ENCODE peak calls at places on chromosome 11, in nine cellular contexts. H is right cardiac atrium; M is NCI-H1417; B is choroid plexus epithelial cell; T is naive thymus-derived CD8-positive, alpha-beta T cell; Q is uterus; P is endothelial cell; K is AG09309; X is stimulated activated CD4-positive, alpha-beta T cell treated with anti-CD3 and anti-CD28 coated beads, Interleukin-2, amount 100 ng/mL, for 48 hours. Y is an unnamed sample.
A peak's percentile ranks its signal among the peaks of the same experiment; 100 is the strongest.

GRCh38 chr11:45899448-45900174 is 7.5 kb downstream of the FREY1 start:
- DNase-seq in H (peak; percentile 94), M (peak; percentile 93), B (peak; percentile 88), T (peak; percentile 89), Q (peak; percentile 93), P (peak; percentile 75), K (peak; percentile 39), X (peak; percentile 49), Y (peak; percentile 44)

GRCh38 chr11:94521684-94522083 is 9.4 kb downstream of the C11orf97 start:
- DNase-seq in H (no peak), M (no peak), B (peak; percentile 62), T (no peak), Q (no peak), P (no peak), K (no peak), X (no peak), Y (peak; percentile 14)

GRCh38 chr11:587978-588380 is 11.7 kb downstream of the PHRF1 start:
- DNase-seq in H (no peak), M (no peak), B (peak; percentile 93), T (peak; percentile 88), Q (no peak), P (no peak), K (no peak), X (peak; percentile 52), Y (no peak)

GRCh38 chr11:35288817-35289541 is 130.4 kb downstream of the SLC1A2 start:
- DNase-seq in H (no peak), M (no peak), B (peak; percentile 80), T (no peak), Q (no peak), P (no peak), K (peak; percentile 40), X (no peak), Y (peak; percentile 61)

GRCh38 chr11:117919326-117920275 is 9.6 kb downstream of the TMPRSS13 start:
- DNase-seq in H (no peak), M (no peak), B (no peak), T (peak; percentile 21), Q (peak; percentile 16), P (no peak), K (no peak), X (peak; percentile 18), Y (no peak)

GRCh38 chr11:26974068-26974790 is 19.7 kb upstream of the FIBIN start:
- DNase-seq in H (no peak), M (no peak), B (no peak), T (no peak), Q (no peak), P (no peak), K (peak; percentile 46), X (no peak), Y (peak; percentile 57)

GRCh38 chr11:848988-849824 is 6.6 kb downstream of the TSPAN4 start:
- DNase-seq in H (peak; percentile 83), M (peak; percentile 87), B (no peak), T (no peak), Q (peak; percentile 66), P (peak; percentile 54), K (no peak), X (no peak), Y (no peak)

GRCh38 chr11:106463796-106464201 is 386.3 kb downstream of the AASDHPPT start:
- DNase-seq in H (no peak), M (no peak), B (peak; percentile 91), T (no peak), Q (no peak), P (no peak), K (no peak), X (no peak), Y (no peak)

GRCh38 chr11:2559527-2560311 is 114.9 kb downstream of the KCNQ1 start:
- DNase-seq in H (peak; percentile 55), M (no peak), B (no peak), T (peak; percentile 53), Q (no peak), P (no peak), K (no peak), X (no peak), Y (no peak)

GRCh38 chr11:832529-833113 is at the start of gene CD151:
- DNase-seq in H (peak; percentile 86), M (peak; percentile 57), B (peak; percentile 52), T (no peak), Q (no peak), P (no peak), K (no peak), X (no peak), Y (peak; percentile 54)

GRCh38 chr11:19642185-19642591 is 70.4 kb upstream of the NAV2 start:
- DNase-seq in H (no peak), M (no peak), B (peak; percentile 42), T (no peak), Q (no peak), P (no peak), K (no peak), X (no peak), Y (no peak)

GRCh38 chr11:110311783-110312578 is 15.6 kb upstream of the RDX start:
- DNase-seq in H (no peak), M (no peak), B (peak; percentile 85), T (no peak), Q (no peak), P (no peak), K (no peak), X (no peak), Y (peak; percentile 32)

GRCh38 chr11:130675456-130675855 is 227.0 kb downstream of the ADAMTS15 start:
- DNase-seq in H (peak; percentile 92), M (no peak), B (peak; percentile 84), T (no peak), Q (peak; percentile 83), P (no peak), K (no peak), X (no peak), Y (no peak)

GRCh38 chr11:5505363-5506048 is 4.3 kb downstream of the UBQLN3 start:
- DNase-seq in H (no peak), M (no peak), B (no peak), T (no peak), Q (no peak), P (no peak), K (no peak), X (no peak), Y (no peak)

GRCh38 chr11:20647976-20648565 is 21.3 kb upstream of the NELL1 start:
- DNase-seq in H (no peak), M (peak; percentile 82), B (peak; percentile 61), T (no peak), Q (no peak), P (peak; percentile 70), K (peak; percentile 8), X (peak; percentile 41), Y (peak; percentile 0)

GRCh38 chr11:40388097-40388818 is 1071.2 kb downstream of the LRRC4C start:
- DNase-seq in H (no peak), M (no peak), B (no peak), T (no peak), Q (no peak), P (no peak), K (no peak), X (no peak), Y (peak; percentile 38)

GRCh38 chr11:17171342-17171741 is 36.4 kb downstream of the PIK3C2A start:
- DNase-seq in H (no peak), M (no peak), B (peak; percentile 70), T (no peak), Q (no peak), P (no peak), K (peak; percentile 11), X (no peak), Y (no peak)

GRCh38 chr11:119891392-119891791 is 162.4 kb upstream of the NECTIN1 start:
- DNase-seq in H (peak; percentile 84), M (no peak), B (no peak), T (no peak), Q (no peak), P (no peak), K (no peak), X (no peak), Y (no peak)

GRCh38 chr11:3103076-3103475 is 45.9 kb upstream of the CARS1 start:
- DNase-seq in H (peak; percentile 55), M (no peak), B (no peak), T (peak; percentile 47), Q (no peak), P (no peak), K (no peak), X (no peak), Y (no peak)

GRCh38 chr11:15342163-15342562 is 227.4 kb downstream of the INSC start:
- DNase-seq in H (no peak), M (no peak), B (no peak), T (no peak), Q (no peak), P (no peak), K (no peak), X (no peak), Y (no peak)

Y was measured in amniotic stem cell.